ENCODE peak calls at places on chromosomes 7 and 10, in six cellular contexts. W is IMR-90, O is fibroblast of lung, I is mammary epithelial cell, X is keratinocyte, Y is K562. E is an unnamed sample.

GRCh38 chr7:107286751-107287621 is 118.2 kb downstream of the HBP1 start:
- DNase-seq in X (no peak), I (no peak), O (no peak), W (no peak), Y (no peak), E (no peak)

GRCh38 chr7:45259227-45259596 is 101.6 kb downstream of the RAMP3 start:
- DNase-seq in I (no peak), X (no peak), W (no peak), Y (no peak), O (no peak), E (no peak)

GRCh38 chr10:60536529-60537114 is 146.9 kb upstream of the ANK3 start:
- DNase-seq in I (peak), W (peak), O (peak), X (peak), Y (no peak), E (no peak)

GRCh38 chr10:3090914-3091313 is 23.6 kb downstream of the PFKP start:
- DNase-seq in W (peak), Y (no peak), X (no peak), O (peak), I (peak), E (no peak)

GRCh38 chr10:108840944-108841343 is 1082.4 kb downstream of the XPNPEP1 start:
- DNase-seq in O (no peak), X (no peak), W (no peak), Y (no peak), I (no peak), E (no peak)

GRCh38 chr10:72272689-72273409 is 875 bp upstream of the DDIT4 start:
- DNase-seq in O (peak), W (peak), I (peak), X (no peak), Y (peak), E (peak)

GRCh38 chr7:158975526-158976467 is 119.4 kb downstream of the DYNC2I1 start:
- DNase-seq in I (no peak), Y (peak), W (no peak), O (no peak), X (no peak), E (peak)

GRCh38 chr7:158065340-158065739 is 522.3 kb downstream of the PTPRN2 start:
- DNase-seq in O (no peak), W (no peak), Y (no peak), I (no peak), X (no peak), E (no peak)

GRCh38 chr7:24786941-24787340 is 29.7 kb upstream of the GSDME start:
- DNase-seq in W (peak), X (peak), I (peak), O (peak), Y (no peak), E (no peak)

GRCh38 chr7:1934017-1934416 is 263.9 kb downstream of the ELFN1 start:
- DNase-seq in X (no peak), I (no peak), Y (no peak), O (no peak), W (no peak), E (no peak)

GRCh38 chr7:99141334-99141733 is 2.6 kb downstream of the SMURF1 start:
- DNase-seq in O (no peak), W (no peak), X (no peak), I (no peak), Y (no peak), E (no peak)

GRCh38 chr7:99140813-99141212 is 3.1 kb downstream of the SMURF1 start:
- DNase-seq in O (no peak), Y (no peak), X (no peak), W (no peak), I (no peak), E (no peak)

GRCh38 chr7:99142727-99143521 is 984 bp downstream of the SMURF1 start:
- DNase-seq in W (peak), X (peak), Y (peak), O (peak), I (peak), E (peak)

GRCh38 chr7:99143522-99143852 is 421 bp downstream of the SMURF1 start:
- DNase-seq in Y (no peak), I (no peak), X (no peak), O (no peak), W (no peak), E (no peak)

DNA sequence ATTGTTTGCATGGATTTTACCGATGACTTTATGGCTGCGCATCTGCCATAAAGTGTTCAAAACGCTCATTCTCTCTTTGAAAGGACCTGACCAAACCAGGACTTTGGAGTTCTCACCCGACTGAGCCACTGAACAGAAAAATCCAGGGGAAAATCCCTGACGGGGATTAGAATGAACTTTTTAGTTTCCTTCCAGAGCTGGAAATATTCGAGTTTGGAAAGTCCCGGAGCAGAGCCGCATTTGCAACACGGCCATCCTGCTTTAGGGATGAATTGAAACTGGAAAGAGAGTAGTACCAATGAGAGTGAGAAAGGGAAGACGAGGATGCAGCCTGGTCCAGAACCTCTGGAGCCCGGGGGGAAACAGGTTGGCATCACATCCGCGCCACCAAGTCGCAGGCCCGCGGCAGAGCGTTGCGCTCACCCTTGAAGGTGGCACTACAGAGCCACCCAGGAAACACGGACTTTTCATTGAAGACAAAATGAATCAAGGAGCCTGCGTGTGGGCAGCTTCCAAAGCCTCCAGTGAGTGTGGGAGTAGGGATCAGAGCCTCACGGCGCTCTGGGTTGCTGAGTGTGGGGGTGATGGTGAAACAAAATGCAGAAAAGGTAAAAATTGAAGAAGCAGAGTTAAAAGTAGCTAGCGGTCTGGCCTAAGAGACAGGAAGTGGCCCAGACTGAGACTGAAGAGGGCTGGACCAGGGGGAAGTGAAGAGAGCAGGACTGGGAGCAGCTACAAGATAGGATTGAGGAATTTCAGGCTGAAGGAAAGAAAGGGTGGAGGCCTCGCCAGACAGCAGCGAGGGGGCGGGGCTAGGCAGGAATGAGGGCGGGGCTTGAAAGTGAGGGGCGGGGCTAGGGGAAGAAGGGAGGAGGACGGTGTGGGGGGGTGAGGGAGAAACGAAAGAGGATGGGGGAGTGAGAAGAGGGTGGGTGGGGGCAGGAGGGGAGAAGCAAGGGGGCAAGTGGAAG is 1.9 kb downstream of the SMURF1 start:
- DNase-seq in I (peak), O (peak), W (peak), X (no peak), Y (peak), E (peak)
- H3K9ac ChIP-seq in I (peak), O (peak), W (peak), X (peak), Y (no peak), E (no peak)

GRCh38 chr10:132626761-132627735 is 89.5 kb downstream of the INPP5A start:
- DNase-seq in I (no peak), Y (no peak), W (no peak), O (no peak), X (no peak), E (no peak)

GRCh38 chr10:132623996-132624846 is 86.6 kb downstream of the INPP5A start:
- DNase-seq in W (no peak), X (no peak), Y (no peak), I (no peak), O (no peak), E (no peak)

GRCh38 chr10:132627736-132628512 is 90.3 kb downstream of the INPP5A start:
- DNase-seq in W (peak), O (peak), X (no peak), I (no peak), Y (peak), E (no peak)

GRCh38 chr10:132626019-132626760 is 88.6 kb downstream of the INPP5A start:
- DNase-seq in X (no peak), O (no peak), Y (no peak), W (no peak), I (no peak), E (no peak)

DNA sequence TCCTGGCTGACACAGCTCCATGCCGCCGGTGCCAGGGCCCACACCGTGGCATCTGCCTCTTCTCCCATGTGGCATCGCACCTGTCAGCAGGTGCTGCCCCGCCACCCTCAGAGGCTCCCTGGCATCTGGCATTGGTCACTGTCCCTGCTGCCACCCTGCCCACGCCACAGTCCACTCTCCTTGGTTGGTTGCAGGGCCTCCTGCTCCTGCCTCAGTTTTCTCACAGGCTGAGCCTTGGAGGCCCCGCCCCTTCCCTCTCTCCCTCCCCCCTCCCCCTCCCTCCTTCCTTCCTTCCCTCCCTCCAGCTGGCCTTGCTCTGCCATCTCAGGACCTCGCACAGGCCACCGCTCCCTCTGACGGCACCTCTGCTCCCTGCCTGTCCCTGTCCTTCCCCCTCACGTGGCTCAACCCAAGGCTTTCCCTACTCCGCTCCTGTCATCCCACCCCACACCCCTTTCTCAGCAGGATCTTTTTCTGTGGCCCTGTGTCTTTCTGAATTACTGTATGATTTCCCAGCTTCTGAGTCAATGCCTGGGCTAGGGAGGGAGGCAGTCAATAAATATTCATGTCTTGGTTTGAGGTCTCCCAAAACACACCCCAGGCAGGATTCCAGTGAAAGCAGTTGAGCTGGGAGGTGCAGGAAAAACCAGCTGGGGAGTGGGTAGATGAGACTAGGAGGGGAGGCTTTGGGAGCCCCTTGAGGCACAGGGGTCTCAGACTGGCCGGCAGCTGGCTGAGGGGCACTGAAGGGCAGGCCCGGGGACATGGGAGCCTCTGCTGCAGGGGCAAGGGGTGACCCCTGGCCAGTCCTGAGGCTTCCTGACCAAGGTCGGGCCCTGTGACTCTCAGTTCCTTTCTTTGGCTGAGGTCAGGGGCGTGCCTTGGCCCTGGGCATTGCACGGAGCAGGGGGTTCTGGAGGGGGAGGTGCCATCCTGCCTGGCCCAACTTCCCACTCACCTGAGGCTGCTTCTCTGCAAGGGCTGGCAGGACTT is 87.6 kb downstream of the INPP5A start:
- DNase-seq in W (peak), O (no peak), I (no peak), Y (no peak), X (no peak), E (no peak)
- H3K9ac ChIP-seq in W (no peak), O (no peak), I (no peak), Y (no peak), X (no peak), E (no peak)

DNA sequence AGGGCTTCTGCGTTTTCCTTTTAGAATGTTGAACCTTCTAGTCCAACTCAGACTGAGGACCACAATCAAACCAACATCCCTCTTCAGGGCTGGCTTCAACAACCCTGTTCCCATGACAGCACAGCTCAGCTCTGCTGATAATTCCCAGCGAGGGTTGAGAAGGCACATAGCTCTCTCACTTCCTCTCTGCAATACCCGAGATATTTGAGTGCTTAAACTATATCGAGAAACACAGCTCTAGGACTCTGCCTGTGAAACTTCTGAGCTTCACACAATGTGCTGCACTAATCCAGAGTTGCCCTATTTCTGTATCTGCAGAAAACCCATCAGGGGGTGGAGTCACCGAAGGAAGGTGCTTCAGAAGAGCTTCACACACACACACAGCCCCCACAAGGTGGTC is 1.6 kb upstream of the ADARB2 start:
- DNase-seq in W (no peak), X (no peak), O (no peak), I (no peak), Y (no peak), E (no peak)
- H3K9ac ChIP-seq in W (no peak), X (no peak), O (no peak), I (no peak), Y (no peak), E (no peak)

GRCh38 chr7:131945313-131945831 is 388.9 kb upstream of the PODXL start:
- DNase-seq in O (peak), W (peak), X (no peak), Y (peak), I (peak), E (peak)
- H3K9ac ChIP-seq in O (no peak), W (no peak), X (no peak), Y (no peak), I (no peak), E (no peak)

DNA sequence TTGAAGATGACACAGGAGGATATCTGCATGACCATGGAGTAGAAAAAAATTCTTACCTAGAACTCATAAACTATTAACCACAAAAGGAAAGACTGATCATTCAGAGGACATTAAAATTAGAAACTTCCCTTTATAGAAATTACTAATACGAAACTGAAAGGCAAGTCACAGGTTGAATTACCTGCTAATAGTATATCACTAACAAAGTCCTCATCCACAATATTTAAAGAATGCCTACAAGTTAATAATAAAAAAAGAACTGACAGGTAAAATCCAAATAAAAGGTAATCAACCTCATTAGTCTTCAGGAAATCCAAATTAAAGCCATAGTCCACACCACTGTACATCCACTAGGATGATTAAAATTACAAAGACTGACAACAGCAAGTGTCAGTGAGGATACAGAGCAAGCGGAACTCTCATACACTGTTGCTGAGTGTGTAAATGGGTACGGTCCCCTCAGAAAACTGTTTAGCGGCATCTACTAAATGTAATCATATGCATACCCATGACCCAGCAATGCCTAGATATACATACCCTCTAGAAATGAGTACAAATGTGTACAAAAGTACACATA is 71.2 kb downstream of the ARHGAP21 start:
- DNase-seq in X (no peak), Y (no peak), W (no peak), I (no peak), O (no peak), E (no peak)
- H3K9ac ChIP-seq in X (no peak), Y (no peak), W (no peak), I (no peak), O (no peak), E (no peak)

GRCh38 chr10:33321516-33321915 is 13.0 kb downstream of the NRP1 start:
- DNase-seq in O (no peak), I (no peak), Y (no peak), X (no peak), W (no peak), E (no peak)
- H3K9ac ChIP-seq in O (no peak), I (no peak), Y (no peak), X (no peak), W (no peak), E (no peak)

E was measured in DND-41.